ENCODE peak calls at places on chromosome 16, in seven cellular contexts. D is activated CD8-positive, alpha-beta T cell treated with anti-CD3 and anti-CD28 coated beads, Interleukin-2, amount 10 ng/mL, durations not matched to agents 7 days and 5 days; R is fibroblast of the aortic adventitia; T is tibial nerve; E is heart right ventricle; V is GM13977; B is B cell. P is an unnamed sample.

GRCh38 chr16:58589311-58589890 is 40.2 kb downstream of the CNOT1 start:
- DNase-seq in B (no peak), E (no peak), R (no peak), D (no peak), T (no peak), V (no peak), P (no peak)

GRCh38 chr16:14232106-14232890 is 161.2 kb downstream of the MRTFB start:
- DNase-seq in E (no peak), T (no peak), R (peak; percentile 35), D (no peak), B (no peak), V (no peak), P (no peak)

GRCh38 chr16:4882261-4882632 is 35.0 kb downstream of the UBN1 start:
- DNase-seq in R (peak; percentile 46), T (no peak), V (no peak), E (no peak), B (no peak), D (no peak), P (no peak)

GRCh38 chr16:72736074-72736473 is 311.9 kb downstream of the ZFHX3 start:
- DNase-seq in R (no peak), V (no peak), D (no peak), T (no peak), B (no peak), E (no peak), P (no peak)

GRCh38 chr16:7772722-7773121 is 440.1 kb downstream of the RBFOX1 start:
- DNase-seq in V (no peak), B (no peak), R (no peak), D (no peak), T (no peak), E (no peak), P (no peak)

GRCh38 chr16:86800914-86801313 is 222.6 kb downstream of the FOXL1 start:
- DNase-seq in D (no peak), V (no peak), T (no peak), R (no peak), B (peak; percentile 34), E (no peak), P (no peak)

GRCh38 chr16:12293017-12293618 is 316.6 kb downstream of the SNX29 start:
- DNase-seq in D (no peak), B (no peak), T (no peak), R (no peak), E (no peak), V (no peak), P (no peak)

GRCh38 chr16:35011-35775 is 18.2 kb downstream of the POLR3K start:
- DNase-seq in R (no peak), D (no peak), T (no peak), E (no peak), V (no peak), B (peak; percentile 77), P (peak; percentile 42)

GRCh38 chr16:20612551-20613470 is 36.6 kb upstream of the ACSM2B start:
- DNase-seq in B (no peak), E (peak; percentile 72), D (no peak), R (no peak), T (no peak), V (no peak), P (no peak)

GRCh38 chr16:70579648-70580630 is 56.3 kb downstream of the SF3B3 start:
- DNase-seq in V (no peak), D (no peak), T (no peak), B (no peak), R (no peak), E (peak; percentile 63), P (no peak)

GRCh38 chr16:68272501-68273209 is 8.3 kb downstream of the SLC7A6 start:
- DNase-seq in R (no peak), B (peak; percentile 46), D (peak; percentile 43), E (no peak), T (no peak), V (no peak), P (peak; percentile 35)

GRCh38 chr16:14418795-14419225 is 211.2 kb downstream of the PARN start:
- DNase-seq in R (peak; percentile 33), T (peak; percentile 52), D (no peak), V (no peak), B (no peak), E (no peak), P (no peak)

GRCh38 chr16:89256651-89257254 is 39.2 kb downstream of the ZNF778 start:
- DNase-seq in R (peak; percentile 22), T (no peak), B (no peak), E (no peak), V (peak; percentile 40), D (peak; percentile 75), P (peak; percentile 22)

GRCh38 chr16:89319883-89320716 is 102.6 kb downstream of the ZNF778 start:
- DNase-seq in E (peak; percentile 41), R (peak; percentile 87), T (no peak), B (no peak), V (peak; percentile 73), D (peak; percentile 49), P (no peak)

GRCh38 chr16:21156767-21157467 is 1.6 kb upstream of the LDAF1 start:
- DNase-seq in E (no peak), D (no peak), R (peak; percentile 94), T (peak; percentile 21), V (peak; percentile 68), B (no peak), P (peak; percentile 52)

GRCh38 chr16:68823401-68823800 is 19.9 kb upstream of the TANGO6 start:
- DNase-seq in T (no peak), R (peak; percentile 93), B (no peak), V (no peak), D (no peak), E (no peak), P (no peak)

GRCh38 chr16:1048442-1049112 is 24.0 kb upstream of the SSTR5 start:
- DNase-seq in V (no peak), B (no peak), E (peak; percentile 80), R (peak; percentile 34), D (peak; percentile 24), T (peak; percentile 33), P (no peak)

GRCh38 chr16:76676356-76676755 is 399.2 kb downstream of the CNTNAP4 start:
- DNase-seq in E (no peak), B (no peak), R (no peak), D (no peak), V (no peak), T (no peak), P (no peak)

GRCh38 chr16:58044266-58045019 is 18.9 kb downstream of the MMP15 start:
- DNase-seq in V (no peak), E (no peak), T (no peak), B (no peak), D (no peak), R (no peak), P (no peak)

GRCh38 chr16:85746431-85747227 is 4.3 kb downstream of the C16orf74 start:
- DNase-seq in B (no peak), D (no peak), T (no peak), R (peak; percentile 71), V (peak; percentile 67), E (no peak), P (no peak)

GRCh38 chr16:22678311-22678710 is 135.7 kb upstream of the HS3ST2 start:
- DNase-seq in T (no peak), D (no peak), E (no peak), V (no peak), R (no peak), B (no peak), P (no peak)

GRCh38 chr16:2596747-2597559 is 59.1 kb downstream of the PDPK1 start:
- DNase-seq in R (no peak), D (no peak), T (no peak), V (no peak), B (no peak), E (no peak), P (no peak)

GRCh38 chr16:84143784-84144199 is 1.2 kb downstream of the HSDL1 start:
- DNase-seq in D (no peak), T (no peak), V (no peak), B (no peak), E (no peak), R (no peak), P (no peak)

GRCh38 chr16:19137201-19137601 is 23.4 kb downstream of the ITPRIPL2 start:
- DNase-seq in R (peak; percentile 28), B (no peak), E (no peak), D (no peak), V (no peak), T (no peak), P (no peak)

GRCh38 chr16:58814348-58814801 is 80.3 kb upstream of the GOT2 start:
- DNase-seq in T (peak; percentile 17), V (peak; percentile 60), E (peak; percentile 23), R (peak; percentile 54), D (peak; percentile 50), B (no peak), P (peak; percentile 55)

GRCh38 chr16:721765-722481 is 977 bp downstream of the ANTKMT start:
- DNase-seq in T (no peak), B (no peak), D (no peak), R (no peak), V (no peak), E (peak; percentile 24), P (no peak)

GRCh38 chr16:2856061-2856670 is 1.8 kb downstream of the PRSS22 start:
- DNase-seq in R (no peak), V (peak; percentile 39), D (no peak), T (no peak), B (no peak), E (no peak), P (no peak)

GRCh38 chr16:57704905-57705852 is 10.6 kb downstream of the DRC7 start:
- DNase-seq in T (no peak), R (no peak), V (peak; percentile 12), E (no peak), D (no peak), B (no peak), P (no peak)

GRCh38 chr16:58533751-58534470 is 18.6 kb downstream of the SETD6 start:
- DNase-seq in E (no peak), B (no peak), R (no peak), D (no peak), T (no peak), V (no peak), P (no peak)

GRCh38 chr16:81189100-81189664 is 49.3 kb upstream of the BCO1 start:
- DNase-seq in T (peak; percentile 85), E (peak; percentile 82), R (peak; percentile 96), V (no peak), B (no peak), D (no peak), P (no peak)

GRCh38 chr16:72837846-72838661 is 209.9 kb downstream of the ZFHX3 start:
- DNase-seq in V (no peak), T (no peak), R (no peak), E (no peak), D (no peak), B (no peak), P (no peak)

GRCh38 chr16:76114681-76115080 is 162.5 kb upstream of the CNTNAP4 start:
- DNase-seq in E (no peak), D (no peak), B (no peak), V (no peak), T (no peak), R (no peak), P (no peak)

GRCh38 chr16:11410382-11411058 is 65.3 kb downstream of the RMI2 start:
- DNase-seq in T (peak; percentile 26), B (no peak), D (no peak), E (no peak), R (no peak), V (no peak), P (no peak)

GRCh38 chr16:74315059-74315458 is 18.4 kb downstream of the PSMD7 start:
- DNase-seq in V (no peak), T (no peak), E (no peak), D (no peak), B (no peak), R (no peak), P (no peak)